ENCODE peak calls at places on chromosomes 4 and X, in four cellular contexts. G is progenitor cell of endocrine pancreas, W is fibroblast of villous mesenchyme, V is AG04450. A is an unnamed sample.

GRCh38 chr4:140704392-140704955 is 51.7 kb downstream of the TBC1D9 start:
- DNase-seq in W (no peak), G (no peak), V (no peak), A (no peak)

GRCh38 chr4:186839122-186840037 is 115.7 kb upstream of the FAT1 start:
- DNase-seq in G (no peak), V (peak), W (peak), A (no peak)

GRCh38 chrX:133188631-133189030 is 29.5 kb downstream of the TFDP3 start:
- DNase-seq in V (no peak), G (no peak), W (no peak), A (no peak)

GRCh38 chr4:140094701-140095420 is 59.1 kb downstream of the MAML3 start:
- DNase-seq in W (no peak), V (no peak), G (no peak), A (no peak)

GRCh38 chrX:48509619-48510018 is 827 bp downstream of the PORCN start:
- DNase-seq in W (no peak), V (no peak), G (no peak), A (no peak)

GRCh38 chr4:1026115-1026514 is 14.7 kb downstream of the FGFRL1 start:
- DNase-seq in G (no peak), W (no peak), V (no peak), A (no peak)

GRCh38 chr4:189613202-189613601 is 327.5 kb upstream of the FRG1 start:
- DNase-seq in G (no peak), W (no peak), V (no peak), A (no peak)

GRCh38 chr4:148563684-148564083 is 121.5 kb upstream of the NR3C2 start:
- DNase-seq in W (no peak), G (no peak), V (no peak), A (no peak)

GRCh38 chrX:30635630-30636029 is 17.6 kb upstream of the GK start:
- DNase-seq in W (peak), V (no peak), G (no peak), A (no peak)

GRCh38 chrX:51461053-51462050 is 35.0 kb downstream of the NUDT11 start:
- DNase-seq in G (no peak), W (peak), V (peak), A (no peak)

GRCh38 chr4:8780596-8781368 is 90.9 kb downstream of the HMX1 start:
- DNase-seq in V (no peak), G (no peak), W (no peak), A (no peak)

GRCh38 chr4:148315049-148315448 is 127.2 kb downstream of the NR3C2 start:
- DNase-seq in V (no peak), G (no peak), W (no peak), A (no peak)

GRCh38 chr4:82561745-82562552 is at the start of gene TMEM150C:
- DNase-seq in G (peak), W (no peak), V (no peak), A (no peak)

GRCh38 chr4:21307709-21308108 is 607.5 kb downstream of the PACRGL start:
- DNase-seq in G (no peak), V (no peak), W (no peak), A (no peak)

GRCh38 chr4:132297346-132297745 is 851.7 kb upstream of the PCDH10 start:
- DNase-seq in G (no peak), V (no peak), W (peak), A (no peak)

GRCh38 chrX:21678059-21678458 is 19.9 kb upstream of the KLHL34 start:
- DNase-seq in G (no peak), W (no peak), V (no peak), A (no peak)

GRCh38 chr4:135120190-135120589 is 918.6 kb upstream of the PABPC4L start:
- DNase-seq in V (no peak), W (peak), G (no peak), A (no peak)

GRCh38 chrX:130184168-130184567 is 12.4 kb downstream of the RAB33A start:
- DNase-seq in W (no peak), V (no peak), G (no peak), A (no peak)

GRCh38 chr4:153771058-153771457 is 11.2 kb upstream of the RNF175 start:
- DNase-seq in W (no peak), G (no peak), V (no peak), A (no peak)

GRCh38 chr4:17097369-17097768 is 198.9 kb upstream of the LDB2 start:
- DNase-seq in G (no peak), W (no peak), V (no peak), A (no peak)

GRCh38 chr4:27429260-27429970 is 568.8 kb downstream of the STIM2 start:
- DNase-seq in G (no peak), V (no peak), W (peak), A (no peak)

GRCh38 chrX:40105016-40105790 is 7.4 kb upstream of the BCOR start:
- DNase-seq in V (no peak), G (no peak), W (no peak), A (no peak)

GRCh38 chr4:185803015-185803414 is 9.0 kb downstream of the SORBS2 start:
- DNase-seq in G (no peak), W (peak), V (no peak), A (no peak)

GRCh38 chrX:123918106-123918721 is 43.3 kb upstream of the STAG2 start:
- DNase-seq in V (no peak), G (no peak), W (no peak), A (no peak)

GRCh38 chr4:169005453-169006099 is 4.5 kb downstream of the CBR4 start:
- DNase-seq in W (peak), G (no peak), V (no peak), A (no peak)

GRCh38 chr4:55346851-55347255 is 811 bp downstream of the SRD5A3 start:
- DNase-seq in V (no peak), G (peak), W (no peak), A (no peak)

GRCh38 chr4:171846232-171846631 is 33.0 kb downstream of the GALNTL6 start:
- DNase-seq in W (peak), G (peak), V (no peak), A (no peak)

GRCh38 chrX:54447461-54447860 is 7.3 kb downstream of the TSR2 start:
- DNase-seq in G (no peak), V (no peak), W (no peak), A (no peak)

GRCh38 chr4:118842055-118842454 is 6.1 kb upstream of the SEC24D start:
- DNase-seq in V (no peak), G (no peak), W (no peak), A (no peak)

DNA sequence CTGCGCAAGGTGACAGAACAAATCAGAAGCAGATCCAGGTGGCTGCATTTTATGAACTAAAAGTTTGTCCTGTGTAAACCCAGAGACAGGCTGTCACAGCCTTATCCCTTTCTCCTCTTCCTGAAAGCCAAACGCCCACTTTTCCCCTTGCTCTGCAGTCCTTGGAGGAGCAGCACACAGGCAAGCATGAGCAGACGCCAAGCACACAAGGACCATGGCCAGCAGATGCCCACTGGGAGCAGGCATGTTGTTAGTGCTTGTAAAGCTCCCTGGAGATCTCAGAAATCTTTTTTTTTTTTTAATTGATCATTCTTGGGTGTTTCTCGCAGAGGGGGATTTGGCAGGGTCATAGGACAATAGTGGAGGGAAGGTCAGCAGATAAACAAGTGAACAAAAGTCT is 11.5 kb upstream of the HOPX start:
- DNase-seq in G (no peak), W (no peak), V (no peak), A (no peak)
- TF ChIP-seq CTCF in G (no peak), W (no peak), V (no peak), A (no peak)

GRCh38 chrX:19334945-19335626 is 8.6 kb upstream of the PDHA1 start:
- DNase-seq in G (no peak), W (peak), V (no peak), A (no peak)
- TF ChIP-seq CTCF in G (peak), W (peak), V (peak), A (peak)

GRCh38 chrX:119640621-119641020 is 34.4 kb upstream of the NKRF start:
- DNase-seq in W (no peak), V (no peak), G (no peak), A (no peak)

GRCh38 chrX:119646515-119646914 is 40.3 kb upstream of the NKRF start:
- DNase-seq in G (no peak), W (no peak), V (no peak), A (no peak)

GRCh38 chrX:119647089-119647488 is 40.9 kb upstream of the NKRF start:
- DNase-seq in W (no peak), V (no peak), G (no peak), A (no peak)

GRCh38 chrX:119647552-119648420 is 41.6 kb upstream of the NKRF start:
- DNase-seq in G (no peak), W (no peak), V (no peak), A (no peak)

DNA sequence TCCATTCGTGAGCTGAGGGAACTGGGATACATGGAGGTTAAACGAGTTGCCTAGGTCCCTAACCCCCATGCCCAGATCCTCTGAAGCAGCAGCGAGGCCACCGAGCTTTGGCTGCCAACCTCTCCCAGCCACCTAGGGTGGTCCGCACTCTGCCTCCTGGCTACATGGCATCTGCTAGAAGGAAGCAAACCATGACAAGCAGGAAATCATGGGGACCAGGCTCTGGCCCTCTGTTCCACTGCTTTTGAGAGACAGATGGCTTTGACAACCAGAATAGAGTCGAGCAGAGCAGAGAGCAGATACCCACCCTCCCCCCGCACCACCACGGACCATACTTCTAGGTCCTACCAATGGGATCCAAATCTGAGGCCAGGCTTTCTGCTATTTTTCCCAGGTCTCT is 37.5 kb upstream of the NKRF start:
- DNase-seq in G (no peak), V (no peak), W (no peak), A (no peak)
- TF ChIP-seq CTCF in G (no peak), V (no peak), W (no peak), A (no peak)

DNA sequence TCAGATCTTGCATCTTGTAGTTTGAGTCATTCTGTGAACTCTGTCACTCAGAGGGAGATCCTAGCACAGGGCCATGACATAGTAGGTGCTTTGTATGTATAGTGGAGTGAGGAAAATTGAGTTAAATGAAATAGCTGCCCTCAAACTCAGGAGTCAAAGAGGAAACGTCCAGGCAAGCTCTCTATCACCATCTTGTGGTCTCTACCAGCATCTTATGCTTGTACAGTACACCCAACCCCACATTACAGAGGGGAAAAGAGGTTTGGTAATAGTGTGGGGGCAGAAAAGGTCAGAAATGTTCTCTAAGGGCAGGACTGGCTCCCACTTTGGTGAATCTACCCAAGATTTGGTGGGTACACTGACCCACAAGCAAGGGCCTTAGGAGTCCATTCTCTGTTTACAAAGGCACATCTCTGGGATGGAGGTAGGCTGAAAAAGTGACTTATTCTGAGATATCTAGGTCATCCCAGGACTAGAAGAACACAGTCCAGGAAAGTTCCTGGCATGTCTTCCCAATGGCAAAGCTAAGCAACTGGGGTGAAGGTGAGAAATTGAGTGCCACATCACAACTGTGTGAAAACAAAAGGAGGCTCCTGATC is 131.8 kb downstream of the OR13H1 start:
- DNase-seq in V (no peak), W (peak), G (no peak), A (no peak)
- TF ChIP-seq CTCF in V (peak), W (peak), G (peak), A (peak)

DNA sequence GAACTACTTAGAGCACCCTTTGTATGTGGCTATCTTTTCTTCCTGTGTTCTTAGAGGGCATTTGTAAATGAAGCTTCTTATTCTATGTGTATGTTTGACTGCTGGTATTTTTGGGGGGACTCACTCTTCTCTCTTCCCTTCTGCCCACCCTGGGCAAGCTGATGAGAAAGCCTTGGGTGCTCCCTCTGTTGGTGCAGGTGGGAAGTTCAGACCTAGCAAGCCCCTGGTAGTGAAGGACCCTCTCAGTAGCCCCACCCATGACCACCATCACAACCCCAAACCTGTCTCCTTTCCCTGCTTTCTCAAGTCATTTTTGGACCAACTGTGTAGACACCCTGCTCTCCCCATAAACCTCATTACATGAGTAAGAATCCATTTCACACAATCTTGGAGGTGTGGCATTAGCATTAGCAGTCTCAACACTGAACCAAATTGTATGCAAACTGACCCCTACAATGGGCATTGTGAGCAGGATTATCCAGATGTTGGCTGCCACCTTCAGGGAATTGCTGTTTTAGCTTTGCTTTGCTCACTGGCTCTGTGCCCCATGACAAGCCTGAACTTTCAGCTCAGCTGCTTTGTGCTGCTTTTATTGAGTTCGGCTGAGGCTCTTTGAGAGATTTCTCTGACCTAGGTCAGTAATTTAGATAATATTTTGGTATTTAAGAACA is 27.9 kb downstream of the TRIM61 start:
- DNase-seq in W (no peak), V (no peak), G (no peak), A (no peak)
- TF ChIP-seq CTCF in W (peak), V (no peak), G (peak), A (peak)